ENCODE peak calls at places on chromosomes 1 and 21, in nine cellular contexts. R is NCI-H1092 treated with DMSO at 0.1 percent for 48 hours; Z is psoas muscle; P is GM10248; E is NCI-H2081; T is activated naive CD4-positive, alpha-beta T cell treated with anti-CD3 and anti-CD28 coated beads, Interleukin-2, amount 10 ng/mL, durations not matched to agents 7 days and 5 days; Y is myocyte; D is iris pigment epithelial cell; G is astrocyte. X is an unnamed sample.

GRCh38 chr21:46428987-46429710 is 29.5 kb upstream of the DIP2A start:
- DNase-seq in R (no peak), Z (peak), P (no peak), E (no peak), T (no peak), Y (no peak), D (no peak), G (no peak), X (no peak)

GRCh38 chr1:1628656-1629429 is 3.1 kb upstream of the MMP23B start:
- DNase-seq in R (no peak), Z (peak), P (no peak), E (no peak), T (peak), Y (no peak), D (no peak), G (no peak), X (no peak)

GRCh38 chr1:180609643-180610555 is 21.9 kb upstream of the XPR1 start:
- DNase-seq in R (no peak), Z (peak), P (no peak), E (no peak), T (no peak), Y (no peak), D (peak), G (no peak), X (no peak)

GRCh38 chr1:2279882-2280281 is 51.8 kb downstream of the SKI start:
- DNase-seq in R (no peak), Z (peak), P (no peak), E (no peak), T (no peak), Y (no peak), D (no peak), G (no peak), X (no peak)

GRCh38 chr1:157418231-157418630 is 134.1 kb downstream of the FCRL5 start:
- DNase-seq in R (no peak), Z (no peak), P (no peak), E (no peak), T (no peak), Y (no peak), D (no peak), G (no peak), X (no peak)

GRCh38 chr1:163258181-163258580 is 55.5 kb upstream of the RGS5 start:
- DNase-seq in R (no peak), Z (no peak), P (no peak), E (no peak), T (no peak), Y (peak), D (peak), G (peak), X (no peak)

GRCh38 chr21:29208666-29209059 is 78.2 kb downstream of the MAP3K7CL start:
- DNase-seq in R (no peak), Z (no peak), P (no peak), E (no peak), T (no peak), Y (peak), D (peak), G (peak), X (no peak)

GRCh38 chr1:65687435-65688214 is 105.1 kb upstream of the PDE4B start:
- DNase-seq in R (peak), Z (peak), P (peak), E (peak), T (peak), Y (peak), D (peak), G (peak), X (peak)

GRCh38 chr1:218079379-218079778 is 205.7 kb upstream of the RRP15 start:
- DNase-seq in R (no peak), Z (no peak), P (no peak), E (peak), T (no peak), Y (no peak), D (no peak), G (no peak), X (no peak)

GRCh38 chr1:218527737-218528136 is 182.6 kb downstream of the TGFB2 start:
- DNase-seq in R (no peak), Z (no peak), P (no peak), E (no peak), T (no peak), Y (no peak), D (peak), G (peak), X (no peak)

GRCh38 chr1:203556047-203556851 is 62.3 kb downstream of the OPTC start:
- DNase-seq in R (no peak), Z (peak), P (peak), E (no peak), T (no peak), Y (peak), D (peak), G (peak), X (peak)

GRCh38 chr21:33971492-33972013 is 55.9 kb upstream of the ATP5PO start:
- DNase-seq in R (no peak), Z (no peak), P (no peak), E (no peak), T (no peak), Y (peak), D (peak), G (peak), X (no peak)

GRCh38 chr1:116391207-116391606 is 18.2 kb downstream of the ATP1A1 start:
- DNase-seq in R (no peak), Z (no peak), P (no peak), E (no peak), T (no peak), Y (no peak), D (no peak), G (no peak), X (no peak)

GRCh38 chr1:115790356-115790755 is 21.8 kb upstream of the CASQ2 start:
- DNase-seq in R (no peak), Z (no peak), P (no peak), E (no peak), T (no peak), Y (no peak), D (no peak), G (no peak), X (no peak)

GRCh38 chr1:9589719-9590157 is 1.0 kb downstream of the TMEM201 start:
- DNase-seq in R (no peak), Z (no peak), P (no peak), E (peak), T (no peak), Y (no peak), D (peak), G (no peak), X (no peak)

GRCh38 chr1:108556079-108556478 is 3.8 kb upstream of the EEIG2 start:
- DNase-seq in R (no peak), Z (no peak), P (no peak), E (no peak), T (no peak), Y (no peak), D (no peak), G (no peak), X (no peak)

GRCh38 chr1:4652631-4653327 is 1.6 kb upstream of the AJAP1 start:
- DNase-seq in R (no peak), Z (peak), P (peak), E (no peak), T (peak), Y (peak), D (peak), G (no peak), X (peak)

GRCh38 chr1:52925571-52926005 is 1.5 kb upstream of the SCP2 start:
- DNase-seq in R (peak), Z (no peak), P (no peak), E (no peak), T (no peak), Y (peak), D (no peak), G (no peak), X (no peak)